ENCODE peak calls at places on chromosomes 6 and 20, in ten cellular contexts. O is anterior cingulate cortex; E is activated CD4-positive, alpha-beta memory T cell treated with anti-CD3 and anti-CD28 coated beads for 36 hours; I is NCI-H1436; F is GM03348; M is sciatic nerve; S is astrocyte of the spinal cord; J is GM13977; D is kidney glomerular epithelial cell; N is Caco-2. A is an unnamed sample.

GRCh38 chr20:21936720-21937380 is 231.4 kb downstream of the PAX1 start:
- DNase-seq in E (no peak), N (no peak), J (no peak), D (no peak), O (no peak), I (no peak), S (peak), M (no peak), F (peak), A (peak)

GRCh38 chr20:1657556-1658334 is at the start of gene SIRPG:
- DNase-seq in M (no peak), J (no peak), S (no peak), N (no peak), I (no peak), F (no peak), E (peak), D (no peak), O (no peak), A (no peak)

GRCh38 chr6:41404221-41404866 is 68.9 kb downstream of the NCR2 start:
- DNase-seq in N (no peak), S (no peak), E (no peak), I (no peak), J (no peak), F (no peak), M (no peak), D (no peak), O (no peak), A (no peak)

GRCh38 chr20:4065405-4065841 is 50.1 kb upstream of the RNF24 start:
- DNase-seq in I (no peak), J (no peak), N (no peak), O (no peak), M (no peak), F (peak), D (no peak), E (no peak), S (no peak), A (no peak)

GRCh38 chr20:10673176-10673830 is 496 bp downstream of the JAG1 start:
- DNase-seq in O (no peak), I (no peak), J (peak), D (no peak), N (peak), M (peak), F (peak), E (peak), S (no peak), A (no peak)

GRCh38 chr6:42045538-42046460 is 4.5 kb upstream of the TAF8 start:
- DNase-seq in N (no peak), S (peak), I (peak), E (peak), M (peak), D (peak), O (peak), J (no peak), F (peak), A (peak)

GRCh38 chr20:51624157-51624731 is 81.7 kb upstream of the NFATC2 start:
- DNase-seq in D (peak), J (peak), S (peak), E (peak), M (peak), N (peak), F (peak), I (peak), O (no peak), A (peak)

GRCh38 chr6:11493979-11494378 is 43.6 kb upstream of the TMEM170B start:
- DNase-seq in D (no peak), E (no peak), M (no peak), O (no peak), J (no peak), F (no peak), S (peak), I (no peak), N (no peak), A (no peak)

GRCh38 chr20:14634666-14635065 is 297.3 kb upstream of the FLRT3 start:
- DNase-seq in N (no peak), F (no peak), E (no peak), I (no peak), D (no peak), J (no peak), S (no peak), O (no peak), M (no peak), A (no peak)

GRCh38 chr6:35730745-35731413 is 6.0 kb upstream of the ARMC12 start:
- DNase-seq in I (no peak), F (no peak), S (no peak), E (no peak), O (no peak), D (no peak), N (no peak), M (no peak), J (no peak), A (no peak)

GRCh38 chr6:17393335-17394191 is at the start of gene CAP2:
- DNase-seq in S (peak), E (peak), I (peak), O (peak), M (peak), D (peak), N (peak), F (peak), J (no peak), A (no peak)

GRCh38 chr20:53622247-53623114 is 28.8 kb upstream of the ZNF217 start:
- DNase-seq in S (peak), E (no peak), I (no peak), M (peak), D (no peak), F (no peak), N (no peak), J (no peak), O (no peak), A (no peak)

GRCh38 chr6:30955367-30956042 is 14.7 kb downstream of the MUCL3 start:
- DNase-seq in N (peak), S (peak), E (peak), O (no peak), M (peak), D (no peak), F (peak), I (peak), J (peak), A (no peak)

GRCh38 chr6:167397712-167398111 is 72.8 kb downstream of the TTLL2 start:
- DNase-seq in M (no peak), O (no peak), E (no peak), J (no peak), F (no peak), S (no peak), I (no peak), D (no peak), N (no peak), A (no peak)

GRCh38 chr6:4698901-4699659 is 77.1 kb upstream of the CDYL start:
- DNase-seq in E (no peak), D (no peak), O (no peak), J (no peak), N (no peak), S (peak), M (no peak), F (peak), I (no peak), A (peak)

GRCh38 chr6:105872244-105872643 is 213.9 kb upstream of the PRDM1 start:
- DNase-seq in D (no peak), J (no peak), F (no peak), S (no peak), I (no peak), N (no peak), O (no peak), E (no peak), M (no peak), A (no peak)

GRCh38 chr6:162862941-162863340 is 135.2 kb downstream of the PACRG start:
- DNase-seq in E (no peak), N (no peak), M (no peak), D (no peak), I (no peak), S (no peak), J (no peak), O (no peak), F (no peak), A (no peak)

GRCh38 chr20:31713312-31714049 is 9.2 kb downstream of the BCL2L1 start:
- DNase-seq in N (peak), O (no peak), S (peak), M (peak), E (no peak), D (peak), F (peak), J (no peak), I (no peak), A (peak)

GRCh38 chr6:122014961-122015360 is 384.5 kb upstream of the HSF2 start:
- DNase-seq in M (no peak), O (no peak), J (no peak), N (no peak), S (peak), I (no peak), E (no peak), D (no peak), F (peak), A (peak)

GRCh38 chr20:32231847-32232246 is 24.2 kb downstream of the POFUT1 start:
- DNase-seq in I (no peak), D (no peak), O (no peak), S (peak), M (no peak), E (peak), J (peak), F (no peak), N (no peak), A (no peak)

GRCh38 chr6:143164565-143165105 is 103.9 kb downstream of the AIG1 start:
- DNase-seq in D (no peak), J (no peak), N (no peak), O (no peak), S (no peak), E (no peak), I (no peak), F (no peak), M (no peak), A (no peak)

GRCh38 chr6:12028194-12028593 is 16.1 kb downstream of the HIVEP1 start:
- DNase-seq in O (no peak), F (no peak), D (no peak), I (no peak), J (no peak), E (no peak), M (no peak), S (no peak), N (no peak), A (no peak)

GRCh38 chr20:5150226-5151076 is 23.6 kb downstream of the CDS2 start:
- DNase-seq in M (no peak), F (peak), I (no peak), O (no peak), J (no peak), S (peak), E (no peak), N (peak), D (no peak), A (no peak)

GRCh38 chr6:150799276-150799805 is 66.2 kb upstream of the MTHFD1L start:
- DNase-seq in M (no peak), S (no peak), E (no peak), J (no peak), O (no peak), D (no peak), N (no peak), I (no peak), F (no peak), A (no peak)

GRCh38 chr6:108274546-108274945 is 13.7 kb upstream of the SNX3 start:
- DNase-seq in O (no peak), S (no peak), I (no peak), N (no peak), M (no peak), E (no peak), D (no peak), F (no peak), J (no peak), A (no peak)

GRCh38 chr20:709421-709820 is 33.8 kb upstream of the SCRT2 start:
- DNase-seq in E (no peak), S (no peak), J (no peak), I (peak), F (no peak), D (no peak), O (no peak), N (no peak), M (peak), A (no peak)

GRCh38 chr6:105482956-105483355 is 80.1 kb upstream of the PREP start:
- DNase-seq in M (no peak), F (no peak), S (no peak), O (no peak), J (no peak), D (no peak), N (no peak), E (no peak), I (no peak), A (no peak)

GRCh38 chr20:61185181-61185580 is 66.9 kb upstream of the CDH4 start:
- DNase-seq in N (no peak), I (no peak), E (no peak), M (no peak), F (no peak), D (no peak), O (no peak), J (no peak), S (no peak), A (no peak)

GRCh38 chr6:109998159-109998785 is 20.2 kb downstream of the GPR6 start:
- DNase-seq in O (no peak), I (no peak), N (peak), M (no peak), S (no peak), D (no peak), E (no peak), J (no peak), F (no peak), A (no peak)

GRCh38 chr20:50020283-50020682 is 37.5 kb downstream of the SNAI1 start:
- DNase-seq in O (no peak), N (no peak), E (no peak), M (no peak), J (no peak), S (no peak), F (peak), D (no peak), I (no peak), A (no peak)

GRCh38 chr6:35065441-35065800 is 75.7 kb downstream of the TCP11 start:
- DNase-seq in S (no peak), D (no peak), J (no peak), N (no peak), O (no peak), I (no peak), F (no peak), E (no peak), M (no peak), A (no peak)